ENCODE peak calls at places on chromosomes 16 and 17, in four cellular contexts. Q is neural crest cell, C is esophagus squamous epithelium, X is prostate gland. Y is an unnamed sample.

GRCh38 chr16:79897444-79898146 is 297.1 kb upstream of the MAF start:
- DNase-seq in Q (no peak), C (no peak), X (no peak), Y (no peak)

GRCh38 chr17:37547986-37548385 is 58.3 kb downstream of the DUSP14 start:
- DNase-seq in Q (no peak), C (no peak), X (no peak), Y (no peak)

GRCh38 chr16:8727084-8727590 is 52.7 kb downstream of the ABAT start:
- DNase-seq in Q (no peak), C (no peak), X (no peak), Y (no peak)

GRCh38 chr16:47064775-47065174 is 79.0 kb downstream of the NETO2 start:
- DNase-seq in Q (no peak), C (no peak), X (no peak), Y (no peak)

GRCh38 chr16:51150894-51151320 is at the start of gene SALL1:
- DNase-seq in Q (peak; percentile 25), C (no peak), X (no peak), Y (no peak)

GRCh38 chr17:69724236-69724635 is 309.7 kb downstream of the MAP2K6 start:
- DNase-seq in Q (no peak), C (no peak), X (no peak), Y (no peak)

GRCh38 chr17:82138511-82138992 is 40.5 kb upstream of the FASN start:
- DNase-seq in Q (no peak), C (no peak), X (no peak), Y (no peak)

GRCh38 chr17:68135141-68135887 is 99.8 kb downstream of the KPNA2 start:
- DNase-seq in Q (no peak), C (no peak), X (no peak), Y (no peak)

GRCh38 chr17:65583921-65584603 is 22.6 kb upstream of the AXIN2 start:
- DNase-seq in Q (no peak), C (no peak), X (no peak), Y (no peak)

GRCh38 chr16:53465606-53466290 is 31.5 kb downstream of the RBL2 start:
- DNase-seq in Q (no peak), C (no peak), X (no peak), Y (no peak)

GRCh38 chr17:38853292-38854219 is at the start of gene RPL23:
- DNase-seq in Q (peak; percentile 83), C (peak; percentile 76), X (peak; percentile 97), Y (peak; percentile 85)

GRCh38 chr16:50879873-50880695 is 138.2 kb downstream of the CYLD start:
- DNase-seq in Q (peak; percentile 36), C (no peak), X (no peak), Y (peak; percentile 18)

GRCh38 chr17:36675786-36676185 is 74.4 kb downstream of the MRM1 start:
- DNase-seq in Q (no peak), C (no peak), X (no peak), Y (no peak)

GRCh38 chr17:66415366-66416206 is 113.2 kb downstream of the PRKCA start:
- DNase-seq in Q (no peak), C (no peak), X (no peak), Y (no peak)

GRCh38 chr17:57084361-57084801 is 665 bp upstream of the AKAP1 start:
- DNase-seq in Q (no peak), C (no peak), X (no peak), Y (no peak)

GRCh38 chr16:83728518-83728917 is 79.3 kb upstream of the HSBP1 start:
- DNase-seq in Q (no peak), C (no peak), X (peak; percentile 32), Y (no peak)

GRCh38 chr17:3559270-3559645 is 1.6 kb upstream of the TRPV3 start:
- DNase-seq in Q (no peak), C (no peak), X (no peak), Y (no peak)

GRCh38 chr16:77434365-77435239 is at the start of gene ADAMTS18:
- DNase-seq in Q (no peak), C (no peak), X (no peak), Y (peak; percentile 13)

GRCh38 chr17:30093463-30094147 is 23.0 kb upstream of the NSRP1 start:
- DNase-seq in Q (peak; percentile 79), C (no peak), X (peak; percentile 15), Y (peak; percentile 81)

GRCh38 chr16:77675464-77676324 is 46.6 kb upstream of the NUDT7 start:
- DNase-seq in Q (peak; percentile 71), C (no peak), X (peak; percentile 75), Y (peak; percentile 77)

GRCh38 chr17:13127921-13128582 is 110.2 kb upstream of the ELAC2 start:
- DNase-seq in Q (no peak), C (no peak), X (no peak), Y (no peak)

GRCh38 chr16:79993810-79994209 is 393.3 kb upstream of the MAF start:
- DNase-seq in Q (no peak), C (no peak), X (no peak), Y (no peak)

GRCh38 chr16:11672206-11673090 is 4.2 kb downstream of the SNN start:
- DNase-seq in Q (no peak), C (no peak), X (no peak), Y (no peak)

GRCh38 chr16:11603331-11603750 is 16.6 kb upstream of the LITAF start:
- DNase-seq in Q (no peak), C (no peak), X (no peak), Y (no peak)

GRCh38 chr17:29369831-29370735 is 20.1 kb upstream of the TAOK1 start:
- DNase-seq in Q (peak; percentile 51), C (no peak), X (peak; percentile 57), Y (peak; percentile 67)

GRCh38 chr17:62562656-62563055 is 64.8 kb upstream of the MRC2 start:
- DNase-seq in Q (no peak), C (no peak), X (no peak), Y (no peak)

GRCh38 chr16:9225527-9226316 is 134.3 kb downstream of the HAPSTR1 start:
- DNase-seq in Q (no peak), C (no peak), X (no peak), Y (no peak)

GRCh38 chr16:30429418-30429677 is 482 bp downstream of the DCTPP1 start:
- DNase-seq in Q (no peak), C (no peak), X (no peak), Y (no peak)

GRCh38 chr17:11932337-11932898 is 64.9 kb downstream of the ZNF18 start:
- DNase-seq in Q (no peak), C (no peak), X (no peak), Y (no peak)

GRCh38 chr16:83813818-83814653 is 6.3 kb downstream of the HSBP1 start:
- DNase-seq in Q (no peak), C (no peak), X (no peak), Y (no peak)

GRCh38 chr17:47208744-47209488 is at the start of gene MYL4:
- DNase-seq in Q (no peak), C (no peak), X (no peak), Y (no peak)

GRCh38 chr17:48619821-48620496 is 4.9 kb upstream of the HOXB8 start:
- DNase-seq in Q (no peak), C (no peak), X (no peak), Y (no peak)

GRCh38 chr17:75619506-75620431 is 13.5 kb upstream of the SMIM5 start:
- DNase-seq in Q (peak; percentile 70), C (no peak), X (no peak), Y (peak; percentile 77)

GRCh38 chr17:33967608-33968349 is 287.3 kb upstream of the CCL2 start:
- DNase-seq in Q (no peak), C (no peak), X (no peak), Y (no peak)

GRCh38 chr17:33968350-33969044 is 286.6 kb upstream of the CCL2 start:
- DNase-seq in Q (no peak), C (no peak), X (no peak), Y (peak; percentile 7)

GRCh38 chr17:33966410-33967063 is 288.5 kb upstream of the CCL2 start:
- DNase-seq in Q (no peak), C (no peak), X (no peak), Y (no peak)

GRCh38 chr17:33962857-33963655 is 292.0 kb upstream of the CCL2 start:
- DNase-seq in Q (no peak), C (no peak), X (no peak), Y (no peak)

GRCh38 chr17:33964344-33964979 is 290.6 kb upstream of the CCL2 start:
- DNase-seq in Q (no peak), C (no peak), X (no peak), Y (no peak)
- TF ChIP-seq CTCF in Q (no peak), C (peak; percentile 13), X (no peak), Y (no peak)

GRCh38 chr16:85631802-85632393 is 18.8 kb downstream of the GSE1 start:
- DNase-seq in Q (no peak), C (no peak), X (no peak), Y (no peak)
- TF ChIP-seq CTCF in Q (no peak), C (no peak), X (no peak), Y (no peak)

DNA sequence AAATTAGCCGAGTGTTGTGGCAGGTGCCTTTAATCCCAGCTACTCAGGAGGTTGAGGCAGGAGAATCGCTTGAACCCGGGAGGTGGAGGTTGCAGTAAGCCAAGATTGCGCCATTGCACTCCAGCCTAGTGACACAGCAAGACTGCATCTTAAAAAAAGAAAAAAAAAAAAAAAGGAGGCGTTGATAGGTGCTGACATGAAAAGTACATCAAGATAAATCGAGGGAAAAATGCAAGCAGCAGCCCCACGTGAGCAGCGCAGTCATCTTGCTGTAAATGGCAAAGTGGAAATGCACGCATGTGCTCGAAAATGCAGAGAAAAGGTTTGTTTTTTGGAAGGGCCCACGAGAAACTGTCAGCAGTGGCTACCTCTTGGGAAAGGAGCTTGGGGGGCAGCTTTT is 20.9 kb downstream of the MXRA7 start:
- DNase-seq in Q (no peak), C (no peak), X (no peak), Y (no peak)
- TF ChIP-seq CTCF in Q (no peak), C (no peak), X (no peak), Y (no peak)

DNA sequence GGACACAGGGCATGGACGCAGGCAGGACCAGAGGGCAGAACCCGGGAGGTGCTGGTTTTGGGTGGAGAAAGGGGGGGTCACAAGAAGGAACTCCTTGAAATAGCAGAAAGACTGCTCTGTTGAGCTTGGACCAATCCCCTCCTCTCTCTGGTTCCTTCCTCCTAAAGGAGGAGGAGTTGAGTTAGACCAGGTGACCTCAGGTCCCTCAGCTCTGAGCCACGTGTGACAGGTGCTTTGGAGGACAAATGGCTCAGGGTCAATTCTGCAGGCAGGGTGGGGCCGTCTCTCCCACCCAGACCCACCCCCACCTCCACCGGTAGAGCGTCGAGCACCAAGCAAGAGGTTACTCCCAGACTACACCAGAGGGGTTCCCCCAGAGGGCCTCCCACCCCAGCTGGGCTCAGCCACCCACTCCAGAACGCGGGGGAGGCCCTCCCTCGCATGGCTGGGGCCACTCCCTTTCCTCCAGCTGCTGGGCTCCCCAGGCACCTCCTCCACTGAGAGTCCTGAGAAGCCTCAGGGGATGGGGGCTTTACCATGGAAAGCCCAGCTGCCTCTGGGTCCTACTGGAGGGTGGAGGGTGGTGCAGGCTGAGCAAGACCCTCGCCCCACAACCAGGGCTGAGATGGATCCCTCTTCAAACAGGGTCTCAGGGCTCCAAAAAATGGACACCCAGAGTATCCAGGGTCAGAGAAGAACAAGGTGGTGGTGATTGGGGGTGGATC is 7.7 kb downstream of the MYO1C start:
- DNase-seq in Q (peak; percentile 31), C (no peak), X (no peak), Y (peak; percentile 41)
- TF ChIP-seq CTCF in Q (peak; percentile 50), C (no peak), X (no peak), Y (peak; percentile 17)

DNA sequence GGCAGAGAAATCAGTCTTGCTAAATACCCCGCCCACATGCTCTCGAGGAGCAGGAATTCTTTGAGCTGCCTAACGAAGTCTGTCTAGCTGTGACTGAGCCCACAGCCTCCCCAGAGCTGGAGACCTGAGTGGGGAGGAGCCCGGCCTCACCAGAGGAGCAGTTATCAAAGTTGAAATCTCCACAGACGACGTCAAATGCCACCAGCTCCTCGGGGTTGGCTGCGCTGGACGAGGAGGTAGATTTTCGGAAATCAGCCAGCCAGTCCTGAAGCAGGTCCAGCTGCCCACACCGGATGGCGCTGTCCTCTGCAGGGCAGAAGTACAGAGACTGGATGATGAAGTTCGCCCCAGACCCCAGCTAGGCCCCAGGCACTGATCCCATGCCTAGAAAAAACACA is 53.8 kb downstream of the PRMT7 start:
- DNase-seq in Q (no peak), C (no peak), X (no peak), Y (no peak)
- TF ChIP-seq CTCF in Q (peak; percentile 35), C (no peak), X (no peak), Y (peak; percentile 33)

Y was measured in endothelial cell.